ENCODE peak calls at places on chromosomes 1 and 21, in five cellular contexts. One of them, this sample, is unnamed.
A peak's percentile ranks its signal among the peaks of the same experiment; 100 is the strongest.

GRCh38 chr1:116474921-116475849 is 95.6 kb downstream of the CD58 start:
- DNase-seq in H9: no peak
- DNase-seq in heart left ventricle: peak; percentile 73
- DNase-seq in lower leg skin: peak; percentile 48
- DNase-seq in omental fat pad: no peak
- DNase-seq in this sample: no peak

GRCh38 chr21:29696947-29697346 is 242.8 kb downstream of the GRIK1 start:
- DNase-seq in H9: no peak
- DNase-seq in heart left ventricle: no peak
- DNase-seq in lower leg skin: no peak
- DNase-seq in omental fat pad: no peak
- DNase-seq in this sample: no peak

GRCh38 chr1:89607888-89608626 is 24.9 kb upstream of the LRRC8C start:
- DNase-seq in H9: no peak
- DNase-seq in heart left ventricle: peak; percentile 43
- DNase-seq in lower leg skin: no peak
- DNase-seq in omental fat pad: no peak
- DNase-seq in this sample: no peak

GRCh38 chr1:151629278-151629677 is 17.4 kb downstream of the SNX27 start:
- DNase-seq in H9: no peak
- DNase-seq in heart left ventricle: no peak
- DNase-seq in lower leg skin: no peak
- DNase-seq in omental fat pad: no peak
- DNase-seq in this sample: no peak

GRCh38 chr1:232629250-232630046 is 485 bp downstream of the SIPA1L2 start:
- DNase-seq in H9: peak; percentile 56
- DNase-seq in heart left ventricle: peak; percentile 65
- DNase-seq in lower leg skin: peak; percentile 91
- DNase-seq in omental fat pad: no peak
- DNase-seq in this sample: peak; percentile 10

GRCh38 chr1:29677028-29678024 is 441.0 kb downstream of the PTPRU start:
- DNase-seq in H9: peak; percentile 6
- DNase-seq in heart left ventricle: no peak
- DNase-seq in lower leg skin: peak; percentile 61
- DNase-seq in omental fat pad: no peak
- DNase-seq in this sample: no peak

GRCh38 chr1:110208916-110209650 is 1.0 kb upstream of the KCNC4 start:
- DNase-seq in H9: no peak
- DNase-seq in heart left ventricle: no peak
- DNase-seq in lower leg skin: no peak
- DNase-seq in omental fat pad: no peak
- DNase-seq in this sample: no peak

GRCh38 chr1:116359060-116359830 is 13.8 kb upstream of the ATP1A1 start:
- DNase-seq in H9: no peak
- DNase-seq in heart left ventricle: no peak
- DNase-seq in lower leg skin: no peak
- DNase-seq in omental fat pad: no peak
- DNase-seq in this sample: no peak

GRCh38 chr1:77670330-77670729 is 12.1 kb downstream of the ZZZ3 start:
- DNase-seq in H9: no peak
- DNase-seq in heart left ventricle: no peak
- DNase-seq in lower leg skin: no peak
- DNase-seq in omental fat pad: no peak
- DNase-seq in this sample: no peak

GRCh38 chr1:185257947-185258203 is 59.2 kb downstream of the IVNS1ABP start:
- DNase-seq in H9: no peak
- DNase-seq in heart left ventricle: no peak
- DNase-seq in lower leg skin: no peak
- DNase-seq in omental fat pad: no peak
- DNase-seq in this sample: no peak

DNA sequence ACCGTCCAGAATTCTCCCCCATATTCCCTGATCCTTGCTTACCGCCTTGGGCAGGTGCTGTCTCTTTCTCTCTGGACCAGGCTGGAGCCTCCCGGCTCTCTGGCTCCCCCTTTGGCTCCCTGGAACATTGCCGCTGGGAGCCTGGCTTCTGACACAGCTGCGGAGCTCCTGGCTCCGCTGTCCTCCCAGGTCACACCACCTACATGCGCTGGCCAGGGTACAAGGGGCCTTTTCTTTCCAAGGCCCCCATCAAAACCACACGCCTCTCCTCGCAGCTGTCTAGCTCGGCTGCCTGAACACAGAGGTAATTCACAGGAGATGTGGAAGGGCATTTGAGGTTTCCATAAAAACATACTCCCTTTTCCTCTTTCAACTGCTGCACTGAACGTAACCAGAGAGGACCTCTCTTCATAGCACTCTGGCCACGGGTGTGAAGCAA is 7.5 kb upstream of the ZNF648 start:
- DNase-seq in H9: peak; percentile 91
- DNase-seq in heart left ventricle: peak; percentile 51
- DNase-seq in lower leg skin: no peak
- DNase-seq in omental fat pad: no peak
- DNase-seq in this sample: peak; percentile 73
- TF ChIP-seq CTCF in H9: peak; percentile 78
- TF ChIP-seq CTCF in heart left ventricle: peak; percentile 68
- TF ChIP-seq CTCF in lower leg skin: no peak
- TF ChIP-seq CTCF in omental fat pad: no peak
- TF ChIP-seq CTCF in this sample: peak; percentile 69

GRCh38 chr1:224459936-224460335 is 25.3 kb upstream of the WDR26 start:
- DNase-seq in H9: no peak
- DNase-seq in heart left ventricle: no peak
- DNase-seq in lower leg skin: no peak
- DNase-seq in omental fat pad: no peak
- DNase-seq in this sample: no peak

GRCh38 chr1:224458296-224458695 is 23.7 kb upstream of the WDR26 start:
- DNase-seq in H9: no peak
- DNase-seq in heart left ventricle: no peak
- DNase-seq in lower leg skin: no peak
- DNase-seq in omental fat pad: no peak
- DNase-seq in this sample: no peak

GRCh38 chr1:224459051-224459450 is 24.5 kb upstream of the WDR26 start:
- DNase-seq in H9: no peak
- DNase-seq in heart left ventricle: no peak
- DNase-seq in lower leg skin: no peak
- DNase-seq in omental fat pad: no peak
- DNase-seq in this sample: no peak

GRCh38 chr1:224456637-224456953 is 22.0 kb upstream of the WDR26 start:
- DNase-seq in H9: no peak
- DNase-seq in heart left ventricle: no peak
- DNase-seq in lower leg skin: no peak
- DNase-seq in omental fat pad: no peak
- DNase-seq in this sample: no peak

DNA sequence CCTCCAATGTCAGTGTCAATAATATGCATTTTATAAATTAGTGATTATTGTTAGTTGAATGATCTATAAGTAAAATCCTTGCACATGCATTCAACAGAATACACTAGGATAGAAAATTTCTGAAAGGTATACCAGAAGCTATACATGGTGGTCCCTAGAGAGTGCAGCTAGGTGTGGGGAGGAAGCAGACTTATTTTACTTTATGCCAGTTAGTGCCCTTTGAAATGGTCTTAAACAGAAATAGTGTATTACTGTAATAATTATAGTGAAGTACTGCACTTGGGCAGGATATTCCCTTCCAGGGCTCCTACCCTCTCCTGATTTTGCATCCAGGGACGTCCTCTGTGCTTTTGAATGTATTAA is 23.2 kb upstream of the WDR26 start:
- DNase-seq in H9: no peak
- DNase-seq in heart left ventricle: no peak
- DNase-seq in lower leg skin: no peak
- DNase-seq in omental fat pad: no peak
- DNase-seq in this sample: no peak
- TF ChIP-seq CTCF in H9: peak; percentile 1
- TF ChIP-seq CTCF in heart left ventricle: no peak
- TF ChIP-seq CTCF in lower leg skin: no peak
- TF ChIP-seq CTCF in omental fat pad: no peak
- TF ChIP-seq CTCF in this sample: no peak

GRCh38 chr1:102872097-102872496 is 236.2 kb downstream of the COL11A1 start:
- DNase-seq in H9: no peak
- DNase-seq in heart left ventricle: no peak
- DNase-seq in lower leg skin: no peak
- DNase-seq in omental fat pad: no peak
- DNase-seq in this sample: no peak
- TF ChIP-seq CTCF in H9: no peak
- TF ChIP-seq CTCF in heart left ventricle: no peak
- TF ChIP-seq CTCF in lower leg skin: no peak
- TF ChIP-seq CTCF in omental fat pad: no peak
- TF ChIP-seq CTCF in this sample: no peak

DNA sequence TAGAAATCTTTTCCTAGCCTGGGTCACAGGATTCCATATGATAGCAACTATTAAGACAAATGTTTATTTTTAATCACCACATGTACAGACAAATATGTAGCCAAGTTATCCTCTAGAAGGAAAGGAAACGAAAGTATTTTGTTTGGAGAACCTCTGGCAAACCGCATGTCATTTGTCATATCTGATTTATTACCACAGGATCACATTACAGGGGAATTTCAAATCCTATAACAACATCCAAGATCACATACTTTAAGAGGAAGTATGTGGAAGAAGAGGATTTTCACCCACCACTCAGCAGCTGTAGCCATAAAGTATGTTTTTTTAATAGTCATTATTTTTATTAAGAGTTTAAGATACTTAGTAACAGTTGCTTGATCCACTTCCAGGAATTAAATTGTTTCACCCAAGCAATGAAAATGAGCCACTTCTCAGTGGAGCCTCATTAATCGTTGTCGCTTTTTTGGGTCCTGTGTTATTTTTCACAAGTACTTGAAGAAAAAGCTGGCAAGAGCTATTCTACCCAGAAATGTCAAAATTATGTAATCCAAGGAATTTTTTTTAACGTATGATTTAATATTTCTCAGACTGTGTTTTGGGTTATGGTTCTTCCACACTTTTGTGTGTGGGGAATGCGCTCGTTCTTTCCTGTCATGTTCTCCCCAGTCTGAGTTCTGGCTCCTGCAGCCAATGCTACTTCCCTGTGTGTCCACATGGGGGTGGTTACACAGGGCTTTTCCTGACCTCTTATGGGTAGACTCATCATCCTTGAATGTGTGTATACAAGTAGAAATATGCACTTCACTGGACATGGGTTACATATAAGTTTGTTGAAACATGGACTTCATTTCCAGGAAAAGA is 6.9 kb downstream of the SERTAD4 start:
- DNase-seq in H9: no peak
- DNase-seq in heart left ventricle: peak; percentile 38
- DNase-seq in lower leg skin: no peak
- DNase-seq in omental fat pad: no peak
- DNase-seq in this sample: no peak
- TF ChIP-seq CTCF in H9: peak; percentile 72
- TF ChIP-seq CTCF in heart left ventricle: peak; percentile 30
- TF ChIP-seq CTCF in lower leg skin: no peak
- TF ChIP-seq CTCF in omental fat pad: no peak
- TF ChIP-seq CTCF in this sample: no peak

GRCh38 chr1:204992499-204992898 is 50.5 kb upstream of the CNTN2 start:
- DNase-seq in H9: no peak
- DNase-seq in heart left ventricle: no peak
- DNase-seq in lower leg skin: no peak
- DNase-seq in omental fat pad: no peak
- DNase-seq in this sample: no peak

GRCh38 chr1:204992940-204993339 is 50.1 kb upstream of the CNTN2 start:
- DNase-seq in H9: no peak
- DNase-seq in heart left ventricle: no peak
- DNase-seq in lower leg skin: no peak
- DNase-seq in omental fat pad: no peak
- DNase-seq in this sample: no peak

GRCh38 chr1:204990059-204990664 is 52.9 kb upstream of the CNTN2 start:
- DNase-seq in H9: peak; percentile 47
- DNase-seq in heart left ventricle: no peak
- DNase-seq in lower leg skin: no peak
- DNase-seq in omental fat pad: no peak
- DNase-seq in this sample: no peak

GRCh38 chr1:204990721-204991341 is 52.2 kb upstream of the CNTN2 start:
- DNase-seq in H9: no peak
- DNase-seq in heart left ventricle: no peak
- DNase-seq in lower leg skin: no peak
- DNase-seq in omental fat pad: no peak
- DNase-seq in this sample: no peak

GRCh38 chr1:204991342-204991844 is 51.6 kb upstream of the CNTN2 start:
- DNase-seq in H9: peak; percentile 87
- DNase-seq in heart left ventricle: no peak
- DNase-seq in lower leg skin: no peak
- DNase-seq in omental fat pad: no peak
- DNase-seq in this sample: peak; percentile 40
- TF ChIP-seq CTCF in H9: no peak
- TF ChIP-seq CTCF in heart left ventricle: no peak
- TF ChIP-seq CTCF in lower leg skin: no peak
- TF ChIP-seq CTCF in omental fat pad: no peak
- TF ChIP-seq CTCF in this sample: no peak

GRCh38 chr1:27355683-27356082 is 11.1 kb downstream of the MAP3K6 start:
- DNase-seq in H9: no peak
- DNase-seq in heart left ventricle: no peak
- DNase-seq in lower leg skin: no peak
- DNase-seq in omental fat pad: no peak
- DNase-seq in this sample: no peak

GRCh38 chr1:27356277-27356627 is 10.5 kb downstream of the MAP3K6 start:
- DNase-seq in H9: no peak
- DNase-seq in heart left ventricle: no peak
- DNase-seq in lower leg skin: no peak
- DNase-seq in omental fat pad: no peak
- DNase-seq in this sample: no peak

GRCh38 chr1:27358038-27358927 is 8.5 kb downstream of the MAP3K6 start:
- DNase-seq in H9: no peak
- DNase-seq in heart left ventricle: no peak
- DNase-seq in lower leg skin: peak; percentile 82
- DNase-seq in omental fat pad: no peak
- DNase-seq in this sample: no peak

GRCh38 chr1:27357281-27358037 is 9.3 kb downstream of the MAP3K6 start:
- DNase-seq in H9: peak; percentile 94
- DNase-seq in heart left ventricle: peak; percentile 79
- DNase-seq in lower leg skin: peak; percentile 95
- DNase-seq in omental fat pad: no peak
- DNase-seq in this sample: peak; percentile 96

DNA sequence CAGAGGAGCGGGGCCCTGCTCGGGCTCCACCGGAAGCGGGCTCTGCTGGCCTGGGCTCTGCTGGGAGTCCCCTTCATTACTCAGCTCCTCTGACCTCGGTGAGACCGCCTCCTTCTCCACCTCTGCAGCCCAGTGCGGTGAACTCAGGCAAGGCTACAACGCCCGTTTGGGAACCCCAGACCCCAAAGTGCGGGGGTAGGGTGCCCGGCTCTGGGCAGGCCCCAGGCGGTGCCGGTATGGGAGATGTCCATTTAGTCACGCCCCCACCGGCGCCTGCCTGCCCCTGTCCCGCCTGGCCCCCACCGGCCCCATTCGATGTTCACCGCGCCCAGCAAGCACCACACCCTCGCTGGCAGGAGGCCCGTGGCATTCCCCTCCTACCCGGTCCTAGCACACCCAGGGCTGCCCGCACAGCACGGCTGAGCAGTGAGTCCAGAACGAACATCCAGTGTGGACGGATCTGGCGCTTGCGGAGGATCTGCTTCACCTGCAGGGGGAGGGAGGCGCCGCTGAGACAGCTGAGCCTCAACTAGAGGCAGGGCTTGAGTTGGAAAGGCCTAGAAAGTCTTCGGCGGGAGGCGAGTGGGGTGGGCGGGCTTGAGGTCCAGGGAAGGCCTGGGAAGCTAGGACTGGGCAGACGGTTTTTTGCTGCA is 10.0 kb downstream of the MAP3K6 start:
- DNase-seq in H9: peak; percentile 71
- DNase-seq in heart left ventricle: no peak
- DNase-seq in lower leg skin: no peak
- DNase-seq in omental fat pad: no peak
- DNase-seq in this sample: no peak
- TF ChIP-seq CTCF in H9: no peak
- TF ChIP-seq CTCF in heart left ventricle: no peak
- TF ChIP-seq CTCF in lower leg skin: no peak
- TF ChIP-seq CTCF in omental fat pad: no peak
- TF ChIP-seq CTCF in this sample: no peak

This sample was measured in GM20000.